ENCODE peak calls at places on chromosomes 3 and 15, in eight cellular contexts. One of them, this sample, is unnamed.

GRCh38 chr3:43215684-43216336 is 70.5 kb upstream of the SNRK start:
- DNase-seq in activated T-cell treated with anti-CD3 and anti-CD28 coated beads for 24 hours: no peak
- DNase-seq in IMR-90: no peak
- DNase-seq in NCI-H1092 treated with DMSO at 0.1 percent for 48 hours: no peak
- DNase-seq in glutamatergic neuron: no peak
- DNase-seq in left ventricle myocardium superior: no peak
- DNase-seq in smooth muscle cell of the brain vasculature: no peak
- DNase-seq in LHCN-M2: no peak
- DNase-seq in this sample: no peak

GRCh38 chr3:117407317-117407716 is 697.7 kb downstream of the TUSC7 start:
- DNase-seq in activated T-cell treated with anti-CD3 and anti-CD28 coated beads for 24 hours: no peak
- DNase-seq in IMR-90: peak
- DNase-seq in NCI-H1092 treated with DMSO at 0.1 percent for 48 hours: peak
- DNase-seq in glutamatergic neuron: no peak
- DNase-seq in left ventricle myocardium superior: no peak
- DNase-seq in smooth muscle cell of the brain vasculature: no peak
- DNase-seq in LHCN-M2: peak
- DNase-seq in this sample: no peak

GRCh38 chr15:79433610-79434009 is 1.5 kb downstream of the MINAR1 start:
- DNase-seq in activated T-cell treated with anti-CD3 and anti-CD28 coated beads for 24 hours: no peak
- DNase-seq in IMR-90: no peak
- DNase-seq in NCI-H1092 treated with DMSO at 0.1 percent for 48 hours: no peak
- DNase-seq in glutamatergic neuron: peak
- DNase-seq in left ventricle myocardium superior: no peak
- DNase-seq in smooth muscle cell of the brain vasculature: no peak
- DNase-seq in LHCN-M2: no peak
- DNase-seq in this sample: no peak

GRCh38 chr3:13480340-13481318 is 523 bp downstream of the HDAC11 start:
- DNase-seq in activated T-cell treated with anti-CD3 and anti-CD28 coated beads for 24 hours: no peak
- DNase-seq in IMR-90: peak
- DNase-seq in NCI-H1092 treated with DMSO at 0.1 percent for 48 hours: peak
- DNase-seq in glutamatergic neuron: peak
- DNase-seq in left ventricle myocardium superior: no peak
- DNase-seq in smooth muscle cell of the brain vasculature: no peak
- DNase-seq in LHCN-M2: peak
- DNase-seq in this sample: no peak

GRCh38 chr3:160444411-160444810 is 5.2 kb downstream of the TRIM59 start:
- DNase-seq in activated T-cell treated with anti-CD3 and anti-CD28 coated beads for 24 hours: no peak
- DNase-seq in IMR-90: no peak
- DNase-seq in NCI-H1092 treated with DMSO at 0.1 percent for 48 hours: no peak
- DNase-seq in glutamatergic neuron: no peak
- DNase-seq in left ventricle myocardium superior: no peak
- DNase-seq in smooth muscle cell of the brain vasculature: no peak
- DNase-seq in LHCN-M2: no peak
- DNase-seq in this sample: no peak

GRCh38 chr3:106719583-106719982 is 657.7 kb upstream of the CCDC54 start:
- DNase-seq in activated T-cell treated with anti-CD3 and anti-CD28 coated beads for 24 hours: no peak
- DNase-seq in IMR-90: no peak
- DNase-seq in NCI-H1092 treated with DMSO at 0.1 percent for 48 hours: no peak
- DNase-seq in glutamatergic neuron: no peak
- DNase-seq in left ventricle myocardium superior: no peak
- DNase-seq in smooth muscle cell of the brain vasculature: no peak
- DNase-seq in LHCN-M2: no peak
- DNase-seq in this sample: no peak

GRCh38 chr15:32651229-32651837 is 9.8 kb downstream of the SCG5 start:
- DNase-seq in activated T-cell treated with anti-CD3 and anti-CD28 coated beads for 24 hours: peak
- DNase-seq in IMR-90: peak
- DNase-seq in NCI-H1092 treated with DMSO at 0.1 percent for 48 hours: peak
- DNase-seq in glutamatergic neuron: peak
- DNase-seq in left ventricle myocardium superior: no peak
- DNase-seq in smooth muscle cell of the brain vasculature: no peak
- DNase-seq in LHCN-M2: peak
- DNase-seq in this sample: no peak

GRCh38 chr3:160226026-160226739 is 961 bp downstream of the C3orf80 start:
- DNase-seq in activated T-cell treated with anti-CD3 and anti-CD28 coated beads for 24 hours: no peak
- DNase-seq in IMR-90: no peak
- DNase-seq in NCI-H1092 treated with DMSO at 0.1 percent for 48 hours: peak
- DNase-seq in glutamatergic neuron: peak
- DNase-seq in left ventricle myocardium superior: peak
- DNase-seq in smooth muscle cell of the brain vasculature: no peak
- DNase-seq in LHCN-M2: no peak
- DNase-seq in this sample: no peak

GRCh38 chr3:111128884-111129283 is 57.3 kb downstream of the NECTIN3 start:
- DNase-seq in activated T-cell treated with anti-CD3 and anti-CD28 coated beads for 24 hours: no peak
- DNase-seq in IMR-90: peak
- DNase-seq in NCI-H1092 treated with DMSO at 0.1 percent for 48 hours: no peak
- DNase-seq in glutamatergic neuron: no peak
- DNase-seq in left ventricle myocardium superior: no peak
- DNase-seq in smooth muscle cell of the brain vasculature: no peak
- DNase-seq in LHCN-M2: no peak
- DNase-seq in this sample: no peak